ENCODE peak calls at places on chromosome 22, in five cellular contexts. B is psoas muscle, T is IMR-90, V is heart left ventricle, A is astrocyte. M is an unnamed sample. For H3K27me3, the result is how much of the 10 kb centered on the place peaks cover.

GRCh38 chr22:46073683-46074504 is 76.4 kb upstream of the PPARA start:
- DNase-seq in A (no peak), T (peak), V (peak), B (peak), M (no peak)

GRCh38 chr22:21641417-21641794 is 696 bp upstream of the SDF2L1 start:
- DNase-seq in A (no peak), B (peak), V (no peak), T (peak), M (no peak)

GRCh38 chr22:50739279-50739691 is 1.3 kb downstream of the ACR start:
- DNase-seq in A (no peak), T (no peak), B (no peak), V (no peak), M (no peak)

GRCh38 chr22:24535348-24535747 is 19.6 kb downstream of the GUCD1 start:
- DNase-seq in A (no peak), T (no peak), V (no peak), B (no peak), M (no peak)

GRCh38 chr22:41919357-41920224 is 4.7 kb upstream of the SHISA8 start:
- DNase-seq in T (peak), A (no peak), V (peak), B (peak), M (no peak)

GRCh38 chr22:21775061-21775460 is 39.5 kb upstream of the YPEL1 start:
- DNase-seq in A (peak), B (no peak), V (no peak), T (peak), M (no peak)

GRCh38 chr22:22374163-22374562 is 129.6 kb downstream of the VPREB1 start:
- DNase-seq in B (no peak), A (no peak), V (no peak), T (no peak), M (no peak)

GRCh38 chr22:43088616-43088978 is 594 bp downstream of the TTLL1 start:
- DNase-seq in A (no peak), B (no peak), T (no peak), V (no peak), M (no peak)

GRCh38 chr22:50730013-50730891 is 7.8 kb upstream of the ACR start:
- DNase-seq in B (no peak), T (no peak), A (no peak), V (peak), M (no peak)

GRCh38 chr22:46068176-46068907 is 82.0 kb upstream of the PPARA start:
- DNase-seq in T (no peak), A (no peak), V (no peak), B (no peak), M (no peak)

GRCh38 chr22:26835929-26836528 is 178.6 kb downstream of the MIAT start:
- DNase-seq in T (peak), A (no peak), B (no peak), V (no peak), M (no peak)

GRCh38 chr22:23696326-23696851 is 5.6 kb downstream of the RGL4 start:
- DNase-seq in T (peak), V (no peak), B (no peak), A (peak), M (peak)

GRCh38 chr22:42680648-42681047 is 31.5 kb upstream of the CYB5R3 start:
- DNase-seq in B (peak), V (no peak), A (peak), T (peak), M (peak)

GRCh38 chr22:38034278-38034882 is 22.8 kb upstream of the PICK1 start:
- DNase-seq in T (peak), A (peak), V (peak), B (peak), M (peak)

GRCh38 chr22:25475554-25476022 is 88.9 kb upstream of the GRK3 start:
- DNase-seq in A (peak), V (peak), B (no peak), T (peak), M (no peak)

GRCh38 chr22:47102648-47103047 is 340.2 kb downstream of the TBC1D22A start:
- DNase-seq in A (no peak), B (no peak), V (no peak), T (peak), M (no peak)

GRCh38 chr22:38937541-38937940 is 19.9 kb upstream of the APOBEC3A start:
- DNase-seq in V (no peak), T (no peak), B (no peak), A (no peak), M (no peak)

GRCh38 chr22:44587004-44587793 is 89.2 kb upstream of the RTL6 start:
- DNase-seq in T (peak), B (no peak), V (no peak), A (peak), M (no peak)

GRCh38 chr22:40819741-40820140 is 595 bp upstream of the SLC25A17 start:
- DNase-seq in A (no peak), V (no peak), B (no peak), T (peak), M (no peak)

GRCh38 chr22:44702479-44703219 is 645 bp downstream of the PRR5 start:
- DNase-seq in T (peak), B (no peak), A (peak), V (no peak), M (no peak)

GRCh38 chr22:17098379-17098819 is 13.6 kb downstream of the IL17RA start:
- DNase-seq in V (no peak), B (no peak), T (no peak), A (no peak), M (no peak)

GRCh38 chr22:39256186-39256552 is 11.4 kb upstream of the PDGFB start:
- DNase-seq in T (no peak), A (no peak), V (no peak), B (no peak), M (no peak)

GRCh38 chr22:42376721-42377177 is 55.5 kb downstream of the NFAM1 start:
- DNase-seq in A (peak), T (peak), V (peak), B (peak), M (peak)

GRCh38 chr22:18024276-18024939 is at the start of gene MICAL3:
- DNase-seq in V (peak), A (peak), T (peak), B (peak), M (no peak)

GRCh38 chr22:30314918-30315317 is 11.8 kb downstream of the TBC1D10A start:
- DNase-seq in B (no peak), A (peak), V (no peak), T (peak), M (no peak)

GRCh38 chr22:48475661-48476345 is 1351.9 kb downstream of the BRD1 start:
- DNase-seq in B (no peak), A (no peak), T (no peak), V (no peak), M (no peak)

GRCh38 chr22:48478529-48479265 is 1349.0 kb downstream of the BRD1 start:
- DNase-seq in A (no peak), V (no peak), B (no peak), T (no peak), M (no peak)

GRCh38 chr22:48476599-48476998 is 1351.1 kb downstream of the BRD1 start:
- DNase-seq in V (no peak), T (no peak), A (no peak), B (no peak), M (no peak)

GRCh38 chr22:48477031-48477721 is 1350.5 kb downstream of the BRD1 start:
- DNase-seq in A (no peak), B (peak), T (no peak), V (peak), M (no peak)

GRCh38 chr22:48478124-48478523 is 1349.5 kb downstream of the BRD1 start:
- DNase-seq in B (no peak), A (no peak), T (no peak), V (no peak), M (no peak)
- H3K27me3 ChIP-seq in B (under half), A (under half), T (under half), V (under half), M (under half)

DNA sequence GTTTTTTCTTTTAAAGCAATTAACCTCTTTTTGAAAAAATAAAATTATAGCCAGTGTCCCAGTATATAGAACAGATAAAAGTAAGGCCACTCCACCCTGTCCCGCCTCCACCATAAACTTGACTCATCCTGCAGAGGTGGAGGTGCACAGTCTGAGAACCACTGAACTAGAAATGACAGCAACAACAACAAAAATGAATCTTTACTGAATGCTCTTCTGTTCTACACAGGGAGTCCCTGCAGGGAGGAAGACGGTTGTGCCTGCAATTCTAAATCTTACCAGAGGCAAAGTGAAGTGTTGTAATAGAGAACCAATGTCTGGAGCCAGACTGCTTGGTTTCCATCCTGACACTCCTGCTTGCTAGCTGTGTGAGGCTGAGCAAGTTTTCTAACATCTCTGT is 162.3 kb downstream of the FBXO7 start:
- DNase-seq in A (no peak), T (no peak), V (no peak), B (no peak), M (no peak)
- TF ChIP-seq CTCF in A (no peak), T (no peak), V (no peak), B (no peak), M (no peak)

DNA sequence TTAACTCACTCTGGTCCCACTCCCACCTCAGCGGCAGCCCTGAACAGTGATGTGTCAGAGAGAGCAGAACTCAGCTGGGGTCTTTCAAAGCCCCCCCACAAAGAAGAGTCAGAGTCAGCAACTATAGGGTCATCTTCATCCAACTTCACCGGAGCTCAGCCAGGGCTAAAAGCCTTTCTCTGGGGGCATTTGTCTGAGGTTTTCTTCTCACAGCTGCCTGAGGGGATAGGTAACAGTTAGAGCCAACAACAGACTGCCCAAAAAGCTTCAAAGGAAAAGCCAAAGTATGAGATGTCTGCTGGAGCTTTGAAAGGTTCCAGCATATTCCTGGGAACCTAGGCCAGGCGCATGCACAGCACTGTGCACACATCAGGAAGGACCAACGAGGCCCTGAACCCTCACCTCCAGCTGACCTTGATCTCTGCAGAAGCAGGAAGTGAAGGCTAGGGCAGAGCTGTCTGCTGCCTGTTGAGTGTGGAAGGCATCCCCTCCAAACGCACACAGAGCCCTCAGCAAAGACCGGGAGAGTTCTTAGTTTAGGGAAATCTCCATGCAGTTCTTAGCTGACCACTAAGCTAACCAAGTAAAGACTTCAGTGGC is 28.1 kb upstream of the COMT start:
- DNase-seq in V (no peak), T (no peak), B (no peak), A (no peak), M (no peak)
- H3K4me3 ChIP-seq in V (no peak), T (no peak), B (no peak), A (no peak), M (no peak)

GRCh38 chr22:20530368-20531153 is 23.2 kb downstream of the MED15 start:
- DNase-seq in A (peak), T (peak), V (no peak), B (peak), M (no peak)
- H3K27me3 ChIP-seq in A (under half), T (under half), V (under half), B (under half), M (under half)

DNA sequence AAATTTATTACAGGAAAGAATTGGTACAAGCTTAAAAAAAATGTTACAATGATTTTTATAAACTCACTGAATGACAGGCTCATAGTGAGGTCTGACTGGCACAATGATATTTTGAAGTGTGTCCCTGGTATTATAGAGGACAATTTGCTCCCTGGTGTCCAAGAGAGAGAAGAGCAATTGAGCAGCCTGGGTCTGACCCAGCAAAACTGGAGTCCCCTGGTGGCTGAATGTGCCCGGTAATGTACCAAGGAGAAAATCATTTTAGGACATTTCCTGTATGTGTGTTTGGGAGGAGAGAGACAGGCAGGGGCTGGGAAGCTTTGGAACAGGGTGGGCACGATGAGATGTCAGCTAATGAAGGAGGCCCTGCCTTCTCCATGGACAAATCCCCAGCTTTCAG is 125.3 kb downstream of the APOL5 start:
- DNase-seq in A (peak), T (peak), V (no peak), B (no peak), M (no peak)
- TF ChIP-seq CTCF in A (peak), T (peak), V (peak), B (peak), M (peak)

GRCh38 chr22:19149962-19150361 is at the start of gene GSC2:
- DNase-seq in B (no peak), T (no peak), V (no peak), A (no peak), M (no peak)
- H3K4me3 ChIP-seq in B (peak), T (no peak), V (peak), A (no peak), M (peak)

GRCh38 chr22:32423664-32424063 is 11.6 kb upstream of the RTCB start:
- DNase-seq in T (no peak), A (no peak), B (no peak), V (no peak), M (no peak)
- H3K27me3 ChIP-seq in T (under half), A (under half), B (under half), V (under half), M (under half)

GRCh38 chr22:36384766-36385400 is 2.9 kb downstream of the MYH9 start:
- DNase-seq in V (no peak), T (no peak), B (no peak), A (no peak), M (peak)
- TF ChIP-seq CTCF in V (peak), T (no peak), B (no peak), A (no peak), M (no peak)